ENCODE peak calls at places on chromosomes 4 and X, in five cellular contexts. L is NCI-H2081; S is testis; G is nucleus accumbens; H is effector memory CD4-positive, alpha-beta T cell. V is an unnamed sample.

GRCh38 chr4:135186002-135186401 is 984.4 kb upstream of the PABPC4L start:
- DNase-seq in S (no peak), H (no peak), L (no peak), G (no peak), V (peak; percentile 39)

GRCh38 chr4:139011220-139011950 is 4.2 kb upstream of the NOCT start:
- DNase-seq in H (no peak), S (no peak), G (no peak), L (no peak), V (no peak)

GRCh38 chr4:21366312-21366711 is 582.3 kb downstream of the KCNIP4 start:
- DNase-seq in S (no peak), L (no peak), H (no peak), G (no peak), V (no peak)

GRCh38 chr4:18390655-18391369 is 369.3 kb upstream of the LCORL start:
- DNase-seq in S (no peak), H (no peak), L (no peak), G (no peak), V (no peak)

GRCh38 chr4:172220679-172221078 is 407.5 kb downstream of the GALNTL6 start:
- DNase-seq in L (no peak), H (no peak), S (no peak), G (no peak), V (no peak)

GRCh38 chr4:184644553-184645307 is 4.5 kb downstream of the CASP3 start:
- DNase-seq in L (no peak), G (no peak), H (no peak), S (no peak), V (no peak)

GRCh38 chr4:136687118-136687517 is 845.2 kb downstream of the PCDH18 start:
- DNase-seq in L (no peak), S (no peak), H (no peak), G (no peak), V (no peak)

GRCh38 chrX:46737041-46737440 is 21.9 kb downstream of the SLC9A7 start:
- DNase-seq in L (no peak), H (no peak), G (no peak), S (no peak), V (no peak)

GRCh38 chr4:39850727-39851126 is 127.0 kb downstream of the PDS5A start:
- DNase-seq in G (no peak), S (no peak), L (no peak), H (no peak), V (no peak)

GRCh38 chr4:6969826-6970800 is 60.5 kb downstream of the TBC1D14 start:
- DNase-seq in L (no peak), H (no peak), S (no peak), G (no peak), V (no peak)

GRCh38 chr4:15765910-15766703 is 12.0 kb upstream of the CD38 start:
- DNase-seq in H (no peak), L (no peak), G (no peak), S (no peak), V (no peak)

GRCh38 chrX:38717871-38718270 is 83.4 kb upstream of the MID1IP1 start:
- DNase-seq in H (no peak), S (peak; percentile 15), L (no peak), G (no peak), V (peak; percentile 18)

GRCh38 chrX:20151689-20152088 is 10.1 kb upstream of the EIF1AX start:
- DNase-seq in S (no peak), L (no peak), G (no peak), H (no peak), V (no peak)

GRCh38 chr4:168129046-168129772 is 36.9 kb downstream of the ANXA10 start:
- DNase-seq in L (no peak), S (no peak), G (no peak), H (no peak), V (no peak)

GRCh38 chr4:61210186-61210939 is 10.2 kb downstream of the ADGRL3 start:
- DNase-seq in L (peak; percentile 77), H (no peak), G (no peak), S (no peak), V (peak; percentile 6)

GRCh38 chrX:129780441-129781105 is 824 bp downstream of the SASH3 start:
- DNase-seq in H (no peak), L (no peak), S (no peak), G (no peak), V (no peak)

GRCh38 chr4:99886146-99886545 is 8.1 kb downstream of the LAMTOR3 start:
- DNase-seq in L (no peak), S (no peak), H (no peak), G (no peak), V (no peak)

GRCh38 chrX:149040873-149041535 is 464.1 kb downstream of the IDS start:
- DNase-seq in S (no peak), G (no peak), H (no peak), L (no peak), V (no peak)

GRCh38 chr4:2673157-2673556 is 83.0 kb downstream of the TNIP2 start:
- DNase-seq in L (no peak), G (no peak), H (no peak), S (no peak), V (no peak)

GRCh38 chr4:54661686-54662085 is 3.9 kb downstream of the KIT start:
- DNase-seq in S (no peak), L (no peak), H (no peak), G (no peak), V (no peak)

GRCh38 chr4:164700471-164700870 is 53.5 kb upstream of the SMIM31 start:
- DNase-seq in L (no peak), H (no peak), S (peak; percentile 69), G (no peak), V (peak; percentile 72)

GRCh38 chr4:120025516-120025915 is 41.1 kb downstream of the MAD2L1 start:
- DNase-seq in L (no peak), H (no peak), G (no peak), S (no peak), V (no peak)

GRCh38 chr4:89836031-89836777 is 757 bp downstream of the SNCA start:
- DNase-seq in H (no peak), G (peak; percentile 46), L (no peak), S (no peak), V (peak; percentile 1)

GRCh38 chrX:153417637-153418036 is 6.4 kb downstream of the ZFP92 start:
- DNase-seq in H (no peak), S (no peak), L (no peak), G (no peak), V (no peak)

GRCh38 chr4:102625232-102625930 is 124.2 kb downstream of the NFKB1 start:
- DNase-seq in S (no peak), G (no peak), L (no peak), H (peak; percentile 54), V (peak; percentile 21)

GRCh38 chr4:128979934-128980333 is 113.4 kb downstream of the SCLT1 start:
- DNase-seq in H (no peak), L (no peak), S (no peak), G (no peak), V (no peak)

GRCh38 chrX:74613350-74614192 is 853 bp downstream of the RLIM start:
- DNase-seq in L (no peak), S (peak; percentile 14), H (no peak), G (peak; percentile 21), V (peak; percentile 71)

GRCh38 chr4:32117696-32118095 is 1397.5 kb downstream of the PCDH7 start:
- DNase-seq in S (no peak), H (no peak), G (no peak), L (no peak), V (no peak)

GRCh38 chr4:75844151-75844662 is 58.0 kb downstream of the PPEF2 start:
- DNase-seq in S (peak; percentile 36), L (no peak), H (no peak), G (no peak), V (no peak)

GRCh38 chr4:159719531-159719930 is 616.7 kb downstream of the RAPGEF2 start:
- DNase-seq in H (no peak), L (no peak), G (no peak), S (no peak), V (no peak)

GRCh38 chrX:44898411-44899221 is 25.6 kb downstream of the KDM6A start:
- DNase-seq in G (no peak), L (peak; percentile 9), H (no peak), S (no peak), V (peak; percentile 21)

GRCh38 chr4:128862608-128863313 is 53.3 kb downstream of the JADE1 start:
- DNase-seq in H (peak; percentile 12), L (no peak), G (no peak), S (no peak), V (no peak)

GRCh38 chrX:19904778-19905367 is 17.5 kb upstream of the SH3KBP1 start:
- DNase-seq in G (no peak), H (no peak), S (peak; percentile 33), L (peak; percentile 58), V (peak; percentile 69)

V was measured in ELF-1.